ENCODE peak calls at places on chromosome 9, in five cellular contexts. S is K562, N is HCT116, E is HepG2, H is GM12878. Y is an unnamed sample. For H3K4me1, the result is how much of the 10 kb centered on the place peaks cover.

GRCh38 chr9:100222674-100223073 is 123.6 kb downstream of the INVS start:
- DNase-seq in S (peak), N (no peak), E (no peak), H (no peak), Y (peak)

GRCh38 chr9:72305102-72305546 is 59.9 kb downstream of the ZFAND5 start:
- DNase-seq in S (peak), N (peak), E (peak), H (no peak), Y (peak)

GRCh38 chr9:114224247-114224610 is 68.9 kb downstream of the COL27A1 start:
- DNase-seq in S (no peak), N (no peak), E (peak), H (no peak), Y (no peak)

GRCh38 chr9:36101916-36102741 is 34.4 kb upstream of the GLIPR2 start:
- DNase-seq in S (no peak), N (peak), E (peak), H (no peak), Y (no peak)

GRCh38 chr9:840343-840742 is 1.2 kb upstream of the DMRT1 start:
- DNase-seq in S (no peak), N (no peak), E (no peak), H (no peak), Y (no peak)

GRCh38 chr9:64773491-64773931 is 511.5 kb downstream of the FOXD4L5 start:
- DNase-seq in S (peak), N (no peak), E (no peak), H (no peak), Y (peak)

GRCh38 chr9:70053864-70054263 is 10.2 kb downstream of the MAMDC2 start:
- DNase-seq in S (no peak), N (peak), E (no peak), H (no peak), Y (no peak)

GRCh38 chr9:126915281-126915816 is 767 bp downstream of the RALGPS1 start:
- DNase-seq in S (no peak), N (peak), E (no peak), H (no peak), Y (no peak)

GRCh38 chr9:113918697-113919390 is 42.7 kb downstream of the ZNF618 start:
- DNase-seq in S (no peak), N (no peak), E (no peak), H (no peak), Y (no peak)

GRCh38 chr9:138025908-138026307 is 148.3 kb downstream of the CACNA1B start:
- DNase-seq in S (no peak), N (no peak), E (no peak), H (no peak), Y (no peak)

GRCh38 chr9:131980267-131980916 is 99.3 kb downstream of the MED27 start:
- DNase-seq in S (no peak), N (no peak), E (no peak), H (no peak), Y (peak)

GRCh38 chr9:34984049-34984448 is 5.5 kb upstream of the DNAJB5 start:
- DNase-seq in S (no peak), N (no peak), E (no peak), H (no peak), Y (no peak)

GRCh38 chr9:75087279-75087823 is 604 bp downstream of the NMRK1 start:
- DNase-seq in S (no peak), N (no peak), E (peak), H (peak), Y (no peak)

GRCh38 chr9:107484117-107484723 is 5.3 kb downstream of the KLF4 start:
- DNase-seq in S (peak), N (peak), E (peak), H (peak), Y (peak)

GRCh38 chr9:96168882-96169281 is 133.1 kb downstream of the HSD17B3 start:
- DNase-seq in S (no peak), N (no peak), E (no peak), H (no peak), Y (no peak)

GRCh38 chr9:76638001-76638400 is 126.2 kb upstream of the PCA3 start:
- DNase-seq in S (no peak), N (no peak), E (no peak), H (no peak), Y (no peak)

GRCh38 chr9:87467187-87467586 is 30.5 kb upstream of the DAPK1 start:
- DNase-seq in S (no peak), N (no peak), E (no peak), H (no peak), Y (no peak)

GRCh38 chr9:89740722-89741121 is 135.9 kb downstream of the GADD45G start:
- DNase-seq in S (no peak), N (no peak), E (no peak), H (peak), Y (no peak)

GRCh38 chr9:117718085-117718484 is 13.9 kb downstream of the TLR4 start:
- DNase-seq in S (no peak), N (no peak), E (no peak), H (peak), Y (no peak)

GRCh38 chr9:83707518-83707767 is 315 bp downstream of the UBQLN1 start:
- DNase-seq in S (no peak), N (no peak), E (no peak), H (no peak), Y (no peak)
- TF ChIP-seq ZBTB33 in S (no peak), N (no peak), E (no peak), H (no peak), Y (no peak)

DNA sequence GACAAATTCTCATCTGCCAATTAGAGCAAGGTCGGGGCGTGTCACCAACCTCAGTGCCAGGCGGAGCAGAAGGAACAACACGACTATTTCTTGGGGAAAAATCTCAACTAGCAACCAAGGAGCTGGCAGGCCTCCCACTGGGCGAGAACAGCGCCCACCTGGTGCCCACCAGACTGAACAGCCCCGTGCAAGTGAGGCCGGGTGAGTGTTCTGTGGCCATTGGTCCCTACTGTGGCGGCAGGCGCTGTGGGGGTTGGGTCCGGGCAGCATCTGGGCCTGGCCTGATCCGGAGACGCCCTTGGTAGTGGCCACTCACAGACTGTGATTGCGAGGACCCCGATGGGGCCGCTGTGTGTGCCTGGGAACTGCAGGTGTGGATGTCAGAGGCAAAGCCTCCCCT is 11.5 kb downstream of the NOTCH1 start:
- DNase-seq in S (no peak), N (no peak), E (no peak), H (no peak), Y (no peak)
- H3K4me1 ChIP-seq in S (half or more), N (under half), E (under half), H (half or more), Y (under half)

GRCh38 chr9:98708933-98709911 is at the start of gene GABBR2:
- DNase-seq in S (no peak), N (no peak), E (no peak), H (no peak), Y (peak)
- TF ChIP-seq ZBTB33 in S (no peak), N (no peak), E (no peak), H (no peak), Y (no peak)

GRCh38 chr9:93461414-93461743 is 8.0 kb upstream of the FAM120AOS start:
- DNase-seq in S (no peak), N (no peak), E (no peak), H (no peak), Y (no peak)

GRCh38 chr9:93459432-93459847 is 6.1 kb upstream of the FAM120AOS start:
- DNase-seq in S (no peak), N (no peak), E (no peak), H (no peak), Y (no peak)

GRCh38 chr9:93460689-93461413 is 7.5 kb upstream of the FAM120AOS start:
- DNase-seq in S (no peak), N (no peak), E (no peak), H (no peak), Y (no peak)

GRCh38 chr9:93456504-93456903 is 3.1 kb upstream of the FAM120AOS start:
- DNase-seq in S (peak), N (no peak), E (no peak), H (no peak), Y (no peak)

GRCh38 chr9:93458702-93459101 is 5.3 kb upstream of the FAM120AOS start:
- DNase-seq in S (no peak), N (no peak), E (no peak), H (no peak), Y (no peak)
- H3K4me1 ChIP-seq in S (under half), N (under half), E (half or more), H (under half), Y (under half)

GRCh38 chr9:4177970-4178758 is 121.7 kb downstream of the GLIS3 start:
- DNase-seq in S (no peak), N (no peak), E (peak), H (no peak), Y (no peak)

GRCh38 chr9:4175846-4176245 is 124.0 kb downstream of the GLIS3 start:
- DNase-seq in S (no peak), N (no peak), E (no peak), H (no peak), Y (no peak)

GRCh38 chr9:4171519-4171918 is 128.3 kb downstream of the GLIS3 start:
- DNase-seq in S (no peak), N (no peak), E (no peak), H (no peak), Y (no peak)

GRCh38 chr9:4170231-4170630 is 129.6 kb downstream of the GLIS3 start:
- DNase-seq in S (no peak), N (no peak), E (no peak), H (no peak), Y (no peak)

GRCh38 chr9:4174781-4175180 is 125.1 kb downstream of the GLIS3 start:
- DNase-seq in S (no peak), N (no peak), E (no peak), H (no peak), Y (no peak)
- TF ChIP-seq ZBTB33 in S (no peak), N (no peak), E (no peak), H (no peak), Y (no peak)

Y was measured in SK-N-SH.